ENCODE peak calls at places on chromosomes 3 and 15, in eight cellular contexts. T, C, O, E, A, U, N and Q are unnamed samples.

GRCh38 chr3:111473550-111473949 is 68.4 kb upstream of the CD96 start:
- DNase-seq in O (no peak), T (peak; percentile 52), U (peak; percentile 33), N (no peak), E (peak; percentile 6), C (no peak), A (no peak), Q (no peak)

GRCh38 chr3:50599716-50600118 is 11.9 kb downstream of the CISH start:
- DNase-seq in E (no peak), T (no peak), U (no peak), A (no peak), N (no peak), C (no peak), O (no peak), Q (no peak)

GRCh38 chr15:99732268-99732641 is 982 bp downstream of the LYSMD4 start:
- DNase-seq in N (no peak), U (no peak), T (peak; percentile 36), E (no peak), O (peak; percentile 34), A (no peak), C (no peak), Q (no peak)

GRCh38 chr15:26661727-26662126 is 111.1 kb downstream of the GABRB3 start:
- DNase-seq in C (no peak), T (no peak), N (no peak), E (no peak), U (no peak), O (no peak), A (no peak), Q (no peak)

GRCh38 chr15:95290376-95290973 is 1040.0 kb upstream of the NR2F2 start:
- DNase-seq in A (no peak), U (no peak), C (no peak), O (no peak), T (no peak), N (no peak), E (no peak), Q (no peak)

GRCh38 chr3:134356411-134357040 is 17.7 kb downstream of the AMOTL2 start:
- DNase-seq in U (no peak), T (no peak), O (no peak), C (no peak), E (no peak), N (no peak), A (peak; percentile 22), Q (no peak)

GRCh38 chr3:107753494-107753893 is 230.7 kb downstream of the BBX start:
- DNase-seq in A (no peak), U (peak; percentile 56), C (no peak), E (peak; percentile 8), O (peak; percentile 47), N (no peak), T (peak; percentile 64), Q (no peak)

GRCh38 chr15:82306791-82307713 is 42.2 kb downstream of the GOLGA6L10 start:
- DNase-seq in C (no peak), T (peak; percentile 34), N (peak; percentile 59), E (no peak), U (no peak), O (no peak), A (no peak), Q (no peak)

GRCh38 chr3:123642182-123642956 is 57.5 kb upstream of the HACD2 start:
- DNase-seq in T (peak; percentile 96), E (peak; percentile 93), O (peak; percentile 87), U (peak; percentile 64), C (peak; percentile 74), N (no peak), A (no peak), Q (peak; percentile 70)

GRCh38 chr3:15341030-15341726 is 8.8 kb upstream of the SH3BP5 start:
- DNase-seq in C (no peak), U (no peak), T (no peak), O (no peak), N (no peak), A (no peak), E (no peak), Q (no peak)

GRCh38 chr15:72173401-72173800 is 24.2 kb downstream of the GRAMD2A start:
- DNase-seq in E (no peak), N (no peak), A (no peak), O (no peak), C (no peak), U (no peak), T (no peak), Q (no peak)

GRCh38 chr3:30368978-30369377 is 237.4 kb upstream of the TGFBR2 start:
- DNase-seq in A (no peak), O (no peak), T (no peak), C (no peak), E (no peak), N (no peak), U (no peak), Q (no peak)

GRCh38 chr3:31448035-31448881 is 84.5 kb upstream of the STT3B start:
- DNase-seq in N (no peak), O (peak; percentile 26), A (no peak), U (no peak), E (peak; percentile 24), C (no peak), T (peak; percentile 62), Q (no peak)
- TF ChIP-seq CTCF in N (peak; percentile 65), O (peak; percentile 38), A (no peak), U (peak; percentile 59), E (peak; percentile 78), C (no peak), T (peak; percentile 71), Q (peak; percentile 14)

DNA sequence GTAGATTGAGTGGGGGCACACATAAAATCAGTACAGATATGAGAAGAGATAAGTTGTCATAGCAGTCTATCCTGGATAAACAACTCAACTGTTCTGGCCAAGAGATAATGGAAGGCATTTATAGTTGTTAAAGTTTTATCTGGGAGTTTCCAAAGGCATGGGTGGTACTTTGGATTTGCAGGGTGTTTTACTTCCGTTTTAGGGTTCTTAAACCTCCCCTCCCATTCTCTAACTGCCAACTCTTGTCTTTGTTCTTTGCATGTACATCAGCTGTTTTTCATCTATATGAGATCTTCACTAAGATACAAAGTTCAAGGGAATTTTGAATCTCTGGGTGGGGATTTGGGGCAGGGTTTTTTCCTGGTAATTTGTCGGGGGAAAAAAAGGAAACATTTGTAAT is 174.7 kb upstream of the CGNL1 start:
- DNase-seq in U (no peak), O (no peak), T (no peak), N (no peak), A (no peak), C (no peak), E (no peak), Q (no peak)
- H3K4me1 ChIP-seq in U (no peaks in the 10 kb centered on the region), O (peaks cover 15% of the 10 kb centered on the region), T (peaks cover 45% of the 10 kb centered on the region), N (peaks cover 3% of the 10 kb centered on the region), A (no peaks in the 10 kb centered on the region), C (no peaks in the 10 kb centered on the region), E (no peaks in the 10 kb centered on the region), Q (no peaks in the 10 kb centered on the region)

GRCh38 chr3:170844377-170844776 is 25.6 kb downstream of the RPL22L1 start:
- DNase-seq in N (no peak), E (no peak), A (no peak), U (no peak), C (no peak), T (no peak), O (no peak), Q (no peak)

GRCh38 chr3:170852307-170852706 is 17.7 kb downstream of the RPL22L1 start:
- DNase-seq in A (no peak), U (no peak), N (no peak), E (no peak), T (no peak), O (no peak), C (no peak), Q (no peak)

DNA sequence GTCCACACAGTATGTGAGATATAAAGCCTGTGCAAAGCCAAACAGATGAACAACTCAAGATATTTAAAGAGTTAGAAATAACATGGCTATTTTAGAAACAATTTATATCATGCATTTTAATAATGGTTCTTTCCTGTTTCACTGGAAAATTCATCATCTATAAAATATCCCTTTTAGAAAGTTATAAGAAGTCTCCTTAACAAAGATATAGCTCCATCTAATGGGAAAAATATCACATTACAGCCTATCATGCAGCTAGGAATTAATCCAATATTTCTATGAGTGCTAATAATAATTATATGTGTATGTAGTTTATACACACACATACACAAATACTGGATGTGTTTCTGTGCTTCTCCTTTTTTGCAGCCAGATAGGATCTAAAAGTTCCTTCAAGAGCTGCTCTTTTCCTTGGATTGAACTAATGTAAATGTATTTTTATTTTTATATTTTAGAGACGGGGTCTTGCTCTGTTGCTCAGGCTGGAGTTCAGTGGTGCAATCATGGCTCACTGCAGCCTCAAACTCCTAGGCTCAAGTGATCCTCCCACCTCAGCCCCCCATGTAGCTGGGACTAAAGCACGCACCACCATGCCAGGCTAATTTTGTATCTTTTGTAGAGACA is 21.6 kb downstream of the RPL22L1 start:
- DNase-seq in E (no peak), O (no peak), N (no peak), C (no peak), U (no peak), T (no peak), A (no peak), Q (no peak)
- TF ChIP-seq CTCF in E (peak; percentile 65), O (peak; percentile 62), N (peak; percentile 84), C (peak; percentile 6), U (peak; percentile 56), T (peak; percentile 66), A (peak; percentile 22), Q (no peak)

DNA sequence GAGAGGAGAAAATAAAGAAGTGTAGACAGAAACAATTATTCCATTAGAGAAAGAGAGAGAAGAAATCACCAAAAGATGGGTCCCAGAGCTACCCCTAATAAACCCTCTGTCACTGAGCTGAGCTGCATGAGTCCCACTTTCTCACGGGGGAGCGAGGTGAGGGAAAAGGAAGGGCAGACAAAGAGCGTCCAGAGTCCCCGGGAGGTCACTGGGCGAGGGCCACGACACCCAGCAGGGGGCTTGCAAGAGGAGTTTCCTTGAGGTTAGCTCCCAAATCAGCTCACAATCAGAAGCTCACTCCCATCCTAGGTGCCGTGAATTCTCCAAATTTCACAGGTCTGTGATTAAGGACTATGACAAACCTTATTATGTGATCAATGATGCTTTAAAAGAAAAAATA is 62.3 kb downstream of the XXYLT1 start:
- DNase-seq in A (no peak), T (no peak), N (no peak), E (no peak), O (no peak), U (no peak), C (no peak), Q (no peak)
- H3K4me1 ChIP-seq in A (peaks cover 37% of the 10 kb centered on the region), T (peaks cover 20% of the 10 kb centered on the region), N (peaks cover 19% of the 10 kb centered on the region), E (peaks cover 38% of the 10 kb centered on the region), O (peaks cover 31% of the 10 kb centered on the region), U (no peaks in the 10 kb centered on the region), C (no peaks in the 10 kb centered on the region), Q (peaks cover 5% of the 10 kb centered on the region)

DNA sequence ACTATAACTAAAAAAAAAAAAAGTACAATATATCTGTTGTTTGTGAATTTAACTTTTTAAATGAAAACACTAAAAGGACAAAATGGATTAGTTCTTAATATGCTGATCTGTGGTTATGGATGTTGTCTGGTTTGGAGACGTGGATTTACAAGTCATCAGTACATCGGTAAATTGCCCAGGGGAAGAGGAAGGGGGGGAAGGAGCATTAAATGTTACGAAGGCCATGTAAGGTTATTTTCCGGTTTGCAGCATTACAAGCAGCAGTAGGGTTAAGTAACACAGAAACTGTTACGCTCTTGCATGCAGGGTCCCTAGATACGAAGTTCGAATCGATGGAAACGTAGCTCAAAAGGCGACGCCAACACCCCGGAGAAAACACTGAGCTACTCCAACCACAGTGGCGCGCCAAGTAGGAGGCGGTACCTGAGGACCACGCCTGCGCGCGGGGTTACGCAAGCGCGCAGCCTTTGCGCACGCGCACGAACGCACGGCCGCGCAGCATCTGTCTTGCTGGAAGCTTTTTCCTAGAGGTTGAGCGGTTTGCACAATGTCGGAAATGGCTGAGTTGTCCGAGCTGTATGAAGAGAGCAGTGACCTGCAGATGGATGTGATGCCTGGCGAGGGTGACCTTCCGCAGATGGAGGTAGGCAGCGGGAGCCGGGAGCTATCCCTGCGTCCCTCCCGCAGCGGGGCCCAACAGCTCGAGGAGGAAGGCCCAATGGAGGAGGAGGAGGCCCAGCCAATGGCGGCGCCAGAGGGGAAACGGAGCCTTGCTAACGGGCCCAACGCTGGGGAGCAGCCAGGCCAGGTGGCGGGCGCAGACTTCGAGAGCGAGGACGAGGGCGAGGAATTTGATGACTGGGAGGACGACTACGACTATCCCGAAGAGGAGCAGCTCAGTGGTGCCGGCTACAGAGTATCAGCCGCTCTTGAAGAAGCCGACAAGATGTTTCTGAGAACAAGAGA is at the start of gene EID1:
- DNase-seq in N (peak; percentile 91), U (peak; percentile 91), O (peak; percentile 97), E (peak; percentile 85), C (peak; percentile 96), A (peak; percentile 95), T (peak; percentile 96), Q (peak; percentile 95)
- TF ChIP-seq CTCF in N (peak; percentile 16), U (no peak), O (no peak), E (no peak), C (no peak), A (no peak), T (no peak), Q (no peak)